ENCODE peak calls at places on chromosomes 12 and 14, in seven cellular contexts. Z is neuronal stem cell, R is H9, K is mesendoderm, G is H1, J is mesenchymal stem cell, V is trophoblast cell. X is an unnamed sample.

GRCh38 chr12:124777399-124778372 is 86.0 kb downstream of the SCARB1 start:
- DNase-seq in J (no peak), Z (no peak), R (no peak), V (no peak), K (no peak), G (no peak), X (no peak)

GRCh38 chr12:89162704-89163261 is 189.5 kb downstream of the DUSP6 start:
- DNase-seq in J (peak; percentile 97), R (no peak), V (peak; percentile 93), Z (no peak), K (no peak), G (no peak), X (peak; percentile 99)

GRCh38 chr14:76710093-76711010 is 50.9 kb upstream of the VASH1 start:
- DNase-seq in R (no peak), G (peak; percentile 46), Z (peak; percentile 46), V (peak; percentile 35), K (peak; percentile 51), J (peak; percentile 57), X (peak; percentile 59)

GRCh38 chr12:53623526-53623925 is 2.7 kb downstream of the ATF7 start:
- DNase-seq in Z (no peak), V (no peak), G (no peak), R (no peak), J (peak; percentile 59), K (no peak), X (peak; percentile 66)

GRCh38 chr12:123238330-123238682 is 5.1 kb downstream of the MTRFR start:
- DNase-seq in Z (no peak), R (no peak), G (no peak), V (no peak), K (no peak), J (no peak), X (no peak)

GRCh38 chr12:3888654-3889053 is 15.5 kb upstream of the PARP11 start:
- DNase-seq in R (no peak), G (no peak), V (no peak), K (no peak), Z (no peak), J (no peak), X (no peak)

GRCh38 chr12:130568041-130568440 is 148.1 kb downstream of the RIMBP2 start:
- DNase-seq in G (no peak), Z (no peak), V (no peak), R (no peak), K (no peak), J (no peak), X (no peak)

GRCh38 chr14:21191261-21191808 is 35.5 kb upstream of the OR5AU1 start:
- DNase-seq in G (no peak), K (no peak), R (peak; percentile 32), Z (no peak), J (no peak), V (no peak), X (no peak)

GRCh38 chr14:24368562-24369252 is 723 bp downstream of the NFATC4 start:
- DNase-seq in R (peak; percentile 80), G (peak; percentile 83), V (no peak), J (peak; percentile 83), Z (peak; percentile 81), K (peak; percentile 57), X (peak; percentile 74)

DNA sequence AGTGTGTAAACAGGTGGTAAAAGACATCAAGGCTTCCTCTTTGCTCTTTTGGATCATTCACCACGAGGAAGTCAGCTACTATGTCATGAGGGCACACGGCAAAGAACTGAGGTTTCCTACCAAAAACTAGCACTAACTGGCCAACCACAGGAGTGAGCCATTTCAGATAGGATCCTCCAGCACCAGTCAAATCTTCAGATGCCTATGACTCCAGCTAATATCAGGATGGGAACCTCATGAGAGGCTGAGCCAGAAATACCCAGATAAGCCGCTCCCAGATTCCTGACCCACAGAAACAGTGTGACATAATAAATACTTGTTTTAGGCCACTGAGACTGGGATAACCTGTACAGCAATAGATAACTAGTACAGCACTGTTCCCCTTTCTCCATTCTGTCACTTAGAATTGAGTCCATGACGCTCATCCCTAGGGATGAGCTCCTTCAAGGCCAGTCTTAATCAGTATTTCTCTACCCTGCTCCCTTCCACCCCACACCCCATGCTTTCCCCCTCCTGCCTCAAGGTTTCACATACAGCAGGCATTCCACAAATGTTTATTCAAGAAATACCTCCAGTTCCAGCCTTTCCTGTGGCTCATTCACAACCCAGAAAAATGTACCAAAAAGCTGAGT is 68.4 kb downstream of the PPM1H start:
- DNase-seq in J (peak; percentile 57), V (peak; percentile 79), R (peak; percentile 52), Z (no peak), G (no peak), K (peak; percentile 95), X (peak; percentile 77)
- H3K27ac ChIP-seq in J (peak overlapping the region; percentile 95), V (peak overlapping the region; percentile 22), R (no peak overlapping the region), Z (no peak overlapping the region), G (no peak overlapping the region), K (peak overlapping the region; percentile 90), X (no peak overlapping the region)

GRCh38 chr12:67925551-67925950 is 63.7 kb upstream of the IFNG-AS1 start:
- DNase-seq in V (no peak), J (no peak), G (no peak), R (no peak), K (no peak), Z (no peak), X (no peak)
- H3K23ac ChIP-seq in V (no peak overlapping the region), J (no peak overlapping the region), G (no peak overlapping the region), R (no peak overlapping the region), K (no peak overlapping the region), Z (no peak overlapping the region), X (no peak overlapping the region)

DNA sequence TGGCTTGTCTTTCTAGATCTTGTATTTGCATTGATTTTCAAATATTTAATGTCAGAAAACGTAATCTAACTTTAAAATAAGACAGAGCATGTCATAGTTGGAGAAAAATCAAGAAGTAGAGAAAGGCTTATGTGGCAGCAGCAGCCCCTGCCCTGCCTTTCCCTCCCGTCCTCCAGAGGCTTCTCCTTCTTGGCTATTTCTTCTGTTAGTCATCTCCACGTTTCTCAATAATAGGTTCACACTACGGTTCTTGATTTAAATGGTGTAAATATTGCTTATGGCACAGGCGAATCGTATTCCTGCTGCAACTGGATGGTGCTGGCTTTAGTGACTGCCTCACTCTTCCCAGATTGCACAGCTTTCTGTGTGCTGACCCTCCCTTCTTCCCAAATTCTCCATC is 42.8 kb downstream of the SLC8B1 start:
- DNase-seq in R (no peak), J (peak; percentile 54), K (no peak), G (no peak), Z (no peak), V (no peak), X (peak; percentile 76)
- H4K8ac ChIP-seq in R (no peak overlapping the region), J (no peak overlapping the region), K (no peak overlapping the region), G (no peak overlapping the region), Z (no peak overlapping the region), V (no peak overlapping the region), X (peak overlapping the region; percentile 30)

GRCh38 chr14:95460647-95461478 is 55.6 kb downstream of the SYNE3 start:
- DNase-seq in K (peak; percentile 73), V (peak; percentile 11), R (peak; percentile 37), G (no peak), Z (no peak), J (peak; percentile 81), X (peak; percentile 79)

GRCh38 chr14:95464103-95464502 is 52.3 kb downstream of the SYNE3 start:
- DNase-seq in K (no peak), V (no peak), R (no peak), J (no peak), G (no peak), Z (no peak), X (no peak)

GRCh38 chr14:95463173-95463901 is 53.1 kb downstream of the SYNE3 start:
- DNase-seq in R (no peak), J (no peak), G (no peak), Z (no peak), K (no peak), V (no peak), X (no peak)

GRCh38 chr14:95464524-95464923 is 51.9 kb downstream of the SYNE3 start:
- DNase-seq in G (no peak), Z (no peak), J (no peak), R (no peak), V (no peak), K (no peak), X (no peak)

DNA sequence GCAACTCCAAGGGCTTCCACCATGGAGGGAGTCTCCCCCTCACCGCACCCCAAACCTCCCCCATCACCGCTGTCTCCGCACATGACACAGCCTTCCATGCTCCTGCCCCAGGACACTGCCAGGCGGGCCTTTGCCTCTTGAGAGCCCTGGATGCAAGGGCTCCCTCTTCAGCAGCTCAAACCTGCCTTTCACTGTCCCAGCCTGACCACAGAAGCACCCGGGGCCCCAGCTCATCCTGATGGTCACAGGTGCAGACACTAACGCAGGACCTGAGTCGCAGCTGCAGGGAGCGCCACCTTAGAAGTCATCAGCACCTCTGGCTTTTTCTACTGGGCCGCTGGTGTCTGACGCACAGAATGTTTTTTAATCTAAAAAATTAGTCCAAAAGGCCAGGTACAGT is 54.0 kb downstream of the SYNE3 start:
- DNase-seq in V (no peak), Z (no peak), J (no peak), R (peak; percentile 25), G (no peak), K (no peak), X (no peak)
- H3K27ac ChIP-seq in V (no peak overlapping the region), Z (no peak overlapping the region), J (no peak overlapping the region), R (no peak overlapping the region), G (no peak overlapping the region), K (no peak overlapping the region), X (no peak overlapping the region)

GRCh38 chr12:12836571-12836970 is 23.4 kb downstream of the DDX47 start:
- DNase-seq in Z (no peak), K (no peak), R (no peak), G (no peak), V (no peak), J (no peak), X (no peak)
- H3K23ac ChIP-seq in Z (no peak overlapping the region), K (no peak overlapping the region), R (no peak overlapping the region), G (no peak overlapping the region), V (no peak overlapping the region), J (no peak overlapping the region), X (no peak overlapping the region)

GRCh38 chr14:92865674-92866073 is 57.3 kb upstream of the CHGA start:
- DNase-seq in J (no peak), R (no peak), K (no peak), G (no peak), V (no peak), Z (no peak), X (no peak)
- H4K8ac ChIP-seq in J (no peak overlapping the region), R (no peak overlapping the region), K (no peak overlapping the region), G (no peak overlapping the region), V (no peak overlapping the region), Z (no peak overlapping the region), X (no peak overlapping the region)

DNA sequence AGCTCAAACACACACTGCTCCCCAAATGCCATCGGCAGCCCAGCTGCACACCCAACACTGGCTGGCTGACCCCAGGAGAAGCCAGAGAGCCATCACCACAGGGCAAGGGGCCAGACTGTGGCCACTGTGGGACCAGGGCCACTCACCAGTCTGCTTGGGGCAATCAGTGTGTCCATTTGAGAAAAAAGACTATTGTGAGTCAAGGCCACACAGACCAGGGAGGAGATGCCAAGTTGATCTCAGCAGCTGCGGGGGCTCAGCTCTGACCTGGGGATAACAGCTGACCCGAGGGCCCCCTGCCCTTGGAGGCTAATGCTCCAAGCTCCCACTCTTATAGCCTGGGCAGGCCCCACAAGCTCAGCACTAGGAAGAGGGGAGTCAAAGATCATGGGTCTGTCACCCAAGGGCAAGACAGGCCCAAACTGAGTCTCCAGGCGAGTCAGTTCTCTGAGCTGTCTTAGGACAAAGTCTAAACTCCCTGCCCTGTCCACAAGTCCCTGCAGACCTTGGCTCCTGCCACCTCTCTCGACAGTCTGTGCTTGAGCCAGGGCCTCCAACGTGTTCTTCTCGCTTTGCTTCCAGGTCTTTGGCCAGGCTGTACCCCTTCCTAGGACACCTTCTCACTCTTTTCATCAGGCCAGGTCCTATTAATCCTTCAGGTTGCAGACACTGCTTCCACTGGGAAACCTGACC is 30.1 kb upstream of the PNMA1 start:
- DNase-seq in R (no peak), G (no peak), K (no peak), V (no peak), J (no peak), Z (no peak), X (no peak)
- H3K27ac ChIP-seq in R (no peak overlapping the region), G (no peak overlapping the region), K (no peak overlapping the region), V (no peak overlapping the region), J (peak overlapping the region; percentile 94), Z (no peak overlapping the region), X (peak overlapping the region; percentile 1)

X was measured in IMR-90.